ENCODE peak calls at places on chromosomes 16 and 17, in ten cellular contexts. One of them, this sample, is unnamed.

GRCh38 chr17:39739885-39740356 is 2.2 kb downstream of the GRB7 start:
- DNase-seq in sigmoid colon: no peak
- DNase-seq in lung: no peak
- DNase-seq in SK-N-SH: peak; percentile 22
- DNase-seq in A549: peak; percentile 55
- DNase-seq in uterus: no peak
- DNase-seq in CD8-positive, alpha-beta T cell: no peak
- DNase-seq in IMR-90: no peak
- DNase-seq in Peyer's patch: no peak
- DNase-seq in H9: peak; percentile 69
- DNase-seq in this sample: no peak

GRCh38 chr16:47779201-47780016 is 318.3 kb downstream of the PHKB start:
- DNase-seq in IMR-90: peak; percentile 28
- DNase-seq in Peyer's patch: no peak
- DNase-seq in SK-N-SH: no peak
- DNase-seq in A549: no peak
- DNase-seq in sigmoid colon: no peak
- DNase-seq in CD8-positive, alpha-beta T cell: no peak
- DNase-seq in lung: no peak
- DNase-seq in uterus: no peak
- DNase-seq in H9: no peak
- DNase-seq in this sample: no peak

GRCh38 chr16:11613381-11614303 is 26.9 kb upstream of the LITAF start:
- DNase-seq in SK-N-SH: no peak
- DNase-seq in IMR-90: no peak
- DNase-seq in A549: no peak
- DNase-seq in uterus: no peak
- DNase-seq in Peyer's patch: peak; percentile 78
- DNase-seq in lung: peak; percentile 71
- DNase-seq in CD8-positive, alpha-beta T cell: no peak
- DNase-seq in H9: no peak
- DNase-seq in sigmoid colon: peak; percentile 81
- DNase-seq in this sample: peak; percentile 92

GRCh38 chr17:60522889-60523626 is 3.0 kb downstream of the APPBP2 start:
- DNase-seq in lung: no peak
- DNase-seq in sigmoid colon: no peak
- DNase-seq in uterus: no peak
- DNase-seq in Peyer's patch: no peak
- DNase-seq in H9: no peak
- DNase-seq in CD8-positive, alpha-beta T cell: no peak
- DNase-seq in A549: no peak
- DNase-seq in SK-N-SH: no peak
- DNase-seq in IMR-90: no peak
- DNase-seq in this sample: no peak

GRCh38 chr16:67284699-67285646 is 5.6 kb downstream of the PLEKHG4 start:
- DNase-seq in CD8-positive, alpha-beta T cell: no peak
- DNase-seq in H9: peak; percentile 91
- DNase-seq in lung: peak; percentile 42
- DNase-seq in IMR-90: peak; percentile 12
- DNase-seq in Peyer's patch: no peak
- DNase-seq in A549: peak; percentile 61
- DNase-seq in sigmoid colon: no peak
- DNase-seq in SK-N-SH: peak; percentile 69
- DNase-seq in uterus: no peak
- DNase-seq in this sample: peak; percentile 49

GRCh38 chr17:43864161-43864706 is 17.3 kb downstream of the CD300LG start:
- DNase-seq in Peyer's patch: no peak
- DNase-seq in SK-N-SH: no peak
- DNase-seq in uterus: no peak
- DNase-seq in IMR-90: no peak
- DNase-seq in CD8-positive, alpha-beta T cell: no peak
- DNase-seq in H9: no peak
- DNase-seq in sigmoid colon: no peak
- DNase-seq in lung: no peak
- DNase-seq in A549: no peak
- DNase-seq in this sample: no peak

GRCh38 chr17:36846410-36847292 is 90.6 kb upstream of the LHX1 start:
- DNase-seq in Peyer's patch: no peak
- DNase-seq in uterus: no peak
- DNase-seq in SK-N-SH: no peak
- DNase-seq in IMR-90: no peak
- DNase-seq in lung: no peak
- DNase-seq in sigmoid colon: no peak
- DNase-seq in CD8-positive, alpha-beta T cell: no peak
- DNase-seq in H9: no peak
- DNase-seq in A549: no peak
- DNase-seq in this sample: no peak

GRCh38 chr16:57985204-57986121 is 14.5 kb upstream of the CNGB1 start:
- DNase-seq in uterus: peak; percentile 42
- DNase-seq in Peyer's patch: peak; percentile 20
- DNase-seq in IMR-90: no peak
- DNase-seq in SK-N-SH: peak; percentile 90
- DNase-seq in sigmoid colon: peak; percentile 70
- DNase-seq in H9: peak; percentile 36
- DNase-seq in A549: no peak
- DNase-seq in CD8-positive, alpha-beta T cell: no peak
- DNase-seq in lung: no peak
- DNase-seq in this sample: no peak

GRCh38 chr17:67493811-67494210 is 116.7 kb downstream of the PITPNC1 start:
- DNase-seq in IMR-90: no peak
- DNase-seq in sigmoid colon: no peak
- DNase-seq in A549: no peak
- DNase-seq in SK-N-SH: no peak
- DNase-seq in H9: peak; percentile 14
- DNase-seq in CD8-positive, alpha-beta T cell: no peak
- DNase-seq in Peyer's patch: no peak
- DNase-seq in lung: no peak
- DNase-seq in uterus: no peak
- DNase-seq in this sample: no peak

GRCh38 chr17:35084987-35085386 is 21.5 kb upstream of the RFFL start:
- DNase-seq in SK-N-SH: no peak
- DNase-seq in CD8-positive, alpha-beta T cell: no peak
- DNase-seq in sigmoid colon: no peak
- DNase-seq in A549: peak; percentile 71
- DNase-seq in Peyer's patch: no peak
- DNase-seq in H9: no peak
- DNase-seq in IMR-90: peak; percentile 72
- DNase-seq in lung: no peak
- DNase-seq in uterus: no peak
- DNase-seq in this sample: no peak

GRCh38 chr16:8863594-8864424 is 5.0 kb downstream of the CARHSP1 start:
- DNase-seq in sigmoid colon: no peak
- DNase-seq in lung: no peak
- DNase-seq in CD8-positive, alpha-beta T cell: no peak
- DNase-seq in Peyer's patch: no peak
- DNase-seq in H9: peak; percentile 69
- DNase-seq in A549: no peak
- DNase-seq in uterus: no peak
- DNase-seq in IMR-90: no peak
- DNase-seq in SK-N-SH: no peak
- DNase-seq in this sample: peak; percentile 67

GRCh38 chr16:56371383-56371937 is 53.9 kb downstream of the AMFR start:
- DNase-seq in A549: no peak
- DNase-seq in uterus: no peak
- DNase-seq in lung: no peak
- DNase-seq in H9: no peak
- DNase-seq in CD8-positive, alpha-beta T cell: no peak
- DNase-seq in sigmoid colon: no peak
- DNase-seq in Peyer's patch: no peak
- DNase-seq in SK-N-SH: no peak
- DNase-seq in IMR-90: no peak
- DNase-seq in this sample: no peak

GRCh38 chr16:21166561-21166961 is 8.1 kb downstream of the LDAF1 start:
- DNase-seq in IMR-90: peak; percentile 52
- DNase-seq in lung: no peak
- DNase-seq in Peyer's patch: no peak
- DNase-seq in A549: no peak
- DNase-seq in SK-N-SH: no peak
- DNase-seq in uterus: no peak
- DNase-seq in CD8-positive, alpha-beta T cell: no peak
- DNase-seq in sigmoid colon: no peak
- DNase-seq in H9: no peak
- DNase-seq in this sample: no peak

GRCh38 chr17:63431939-63432804 is 13.9 kb downstream of the CYB561 start:
- DNase-seq in Peyer's patch: no peak
- DNase-seq in IMR-90: peak; percentile 66
- DNase-seq in SK-N-SH: peak; percentile 92
- DNase-seq in CD8-positive, alpha-beta T cell: no peak
- DNase-seq in A549: no peak
- DNase-seq in sigmoid colon: no peak
- DNase-seq in lung: no peak
- DNase-seq in uterus: no peak
- DNase-seq in H9: no peak
- DNase-seq in this sample: peak; percentile 68

GRCh38 chr17:9432121-9432866 is 143.3 kb downstream of the STX8 start:
- DNase-seq in IMR-90: peak; percentile 30
- DNase-seq in Peyer's patch: no peak
- DNase-seq in CD8-positive, alpha-beta T cell: no peak
- DNase-seq in uterus: no peak
- DNase-seq in A549: no peak
- DNase-seq in SK-N-SH: no peak
- DNase-seq in lung: no peak
- DNase-seq in H9: no peak
- DNase-seq in sigmoid colon: no peak
- DNase-seq in this sample: no peak

GRCh38 chr17:42052478-42052877 is 2.1 kb upstream of the C17orf113 start:
- DNase-seq in CD8-positive, alpha-beta T cell: no peak
- DNase-seq in IMR-90: no peak
- DNase-seq in uterus: no peak
- DNase-seq in sigmoid colon: no peak
- DNase-seq in A549: no peak
- DNase-seq in H9: no peak
- DNase-seq in SK-N-SH: no peak
- DNase-seq in lung: no peak
- DNase-seq in Peyer's patch: no peak
- DNase-seq in this sample: no peak

GRCh38 chr16:69564845-69565610 is 738 bp upstream of the NFAT5 start:
- DNase-seq in A549: no peak
- DNase-seq in uterus: no peak
- DNase-seq in IMR-90: no peak
- DNase-seq in sigmoid colon: no peak
- DNase-seq in CD8-positive, alpha-beta T cell: no peak
- DNase-seq in SK-N-SH: no peak
- DNase-seq in H9: no peak
- DNase-seq in lung: no peak
- DNase-seq in Peyer's patch: no peak
- DNase-seq in this sample: no peak

GRCh38 chr17:17376362-17376761 is 73.2 kb downstream of the NT5M start:
- DNase-seq in sigmoid colon: no peak
- DNase-seq in A549: no peak
- DNase-seq in lung: peak; percentile 64
- DNase-seq in H9: no peak
- DNase-seq in uterus: no peak
- DNase-seq in Peyer's patch: no peak
- DNase-seq in SK-N-SH: no peak
- DNase-seq in IMR-90: peak; percentile 76
- DNase-seq in CD8-positive, alpha-beta T cell: no peak
- DNase-seq in this sample: no peak

GRCh38 chr17:50290074-50290702 is 15.9 kb downstream of the TMEM92 start:
- DNase-seq in IMR-90: peak; percentile 100
- DNase-seq in lung: peak; percentile 85
- DNase-seq in sigmoid colon: peak; percentile 94
- DNase-seq in H9: no peak
- DNase-seq in uterus: peak; percentile 95
- DNase-seq in Peyer's patch: peak; percentile 25
- DNase-seq in CD8-positive, alpha-beta T cell: no peak
- DNase-seq in A549: peak; percentile 87
- DNase-seq in SK-N-SH: no peak
- DNase-seq in this sample: peak; percentile 82

GRCh38 chr16:88754912-88755744 is 29.9 kb downstream of the PIEZO1 start:
- DNase-seq in IMR-90: peak; percentile 63
- DNase-seq in Peyer's patch: no peak
- DNase-seq in uterus: no peak
- DNase-seq in H9: peak; percentile 81
- DNase-seq in SK-N-SH: peak; percentile 84
- DNase-seq in sigmoid colon: no peak
- DNase-seq in CD8-positive, alpha-beta T cell: no peak
- DNase-seq in lung: no peak
- DNase-seq in A549: no peak
- DNase-seq in this sample: no peak
- TF ChIP-seq CTCF in IMR-90: peak; percentile 43
- TF ChIP-seq CTCF in Peyer's patch: no peak
- TF ChIP-seq CTCF in uterus: no peak
- TF ChIP-seq CTCF in H9: peak; percentile 69
- TF ChIP-seq CTCF in SK-N-SH: peak; percentile 68
- TF ChIP-seq CTCF in sigmoid colon: no peak
- TF ChIP-seq CTCF in CD8-positive, alpha-beta T cell: no peak
- TF ChIP-seq CTCF in lung: no peak
- TF ChIP-seq CTCF in A549: no peak
- TF ChIP-seq CTCF in this sample: no peak

DNA sequence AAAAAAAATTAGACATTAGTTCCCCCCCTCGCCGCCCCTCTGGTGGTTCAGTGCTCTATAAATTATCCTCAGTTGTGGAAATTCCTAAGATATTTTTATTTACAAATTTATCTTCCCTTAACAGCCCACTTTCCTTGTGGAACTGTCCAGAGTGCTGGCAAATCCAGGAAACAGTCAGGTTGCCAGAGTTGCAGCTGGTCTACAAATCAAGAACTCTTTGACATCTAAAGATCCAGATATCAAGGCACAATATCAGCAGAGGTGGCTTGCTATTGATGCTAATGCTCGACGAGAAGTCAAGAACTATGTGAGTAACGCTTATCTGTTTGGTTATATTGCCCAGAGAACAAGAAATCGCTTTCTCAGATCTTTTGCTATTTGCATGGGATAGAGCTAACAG is 2.9 kb downstream of the KPNB1 start:
- DNase-seq in Peyer's patch: no peak
- DNase-seq in uterus: no peak
- DNase-seq in SK-N-SH: no peak
- DNase-seq in A549: no peak
- DNase-seq in IMR-90: peak; percentile 13
- DNase-seq in CD8-positive, alpha-beta T cell: no peak
- DNase-seq in H9: no peak
- DNase-seq in sigmoid colon: no peak
- DNase-seq in lung: no peak
- DNase-seq in this sample: no peak
- H3K4me1 ChIP-seq in Peyer's patch: no peaks in the 10 kb centered on the region
- H3K4me1 ChIP-seq in uterus: peaks cover 13% of the 10 kb centered on the region
- H3K4me1 ChIP-seq in SK-N-SH: peaks cover 22% of the 10 kb centered on the region
- H3K4me1 ChIP-seq in A549: peaks cover 46% of the 10 kb centered on the region
- H3K4me1 ChIP-seq in IMR-90: peaks cover 5% of the 10 kb centered on the region
- H3K4me1 ChIP-seq in CD8-positive, alpha-beta T cell: peaks cover 53% of the 10 kb centered on the region
- H3K4me1 ChIP-seq in H9: no peaks in the 10 kb centered on the region
- H3K4me1 ChIP-seq in sigmoid colon: peaks cover 45% of the 10 kb centered on the region
- H3K4me1 ChIP-seq in lung: no peaks in the 10 kb centered on the region
- H3K4me1 ChIP-seq in this sample: peaks cover 15% of the 10 kb centered on the region

GRCh38 chr17:56976941-56977570 is 875 bp upstream of the SCPEP1 start:
- DNase-seq in IMR-90: no peak
- DNase-seq in SK-N-SH: no peak
- DNase-seq in CD8-positive, alpha-beta T cell: no peak
- DNase-seq in Peyer's patch: no peak
- DNase-seq in uterus: no peak
- DNase-seq in lung: no peak
- DNase-seq in H9: no peak
- DNase-seq in sigmoid colon: no peak
- DNase-seq in A549: no peak
- DNase-seq in this sample: no peak
- H3K27ac ChIP-seq in IMR-90: no peak overlapping the region
- H3K27ac ChIP-seq in SK-N-SH: no peak overlapping the region
- H3K27ac ChIP-seq in CD8-positive, alpha-beta T cell: no peak overlapping the region
- H3K27ac ChIP-seq in Peyer's patch: no peak overlapping the region
- H3K27ac ChIP-seq in uterus: no peak overlapping the region
- H3K27ac ChIP-seq in lung: no peak overlapping the region
- H3K27ac ChIP-seq in H9: no peak overlapping the region
- H3K27ac ChIP-seq in sigmoid colon: peak overlapping the region; percentile 76
- H3K27ac ChIP-seq in A549: no peak overlapping the region
- H3K27ac ChIP-seq in this sample: no peak overlapping the region

GRCh38 chr16:736936-737481 is 3.8 kb downstream of the CIAO3 start:
- DNase-seq in H9: no peak
- DNase-seq in Peyer's patch: no peak
- DNase-seq in lung: no peak
- DNase-seq in sigmoid colon: no peak
- DNase-seq in SK-N-SH: no peak
- DNase-seq in A549: no peak
- DNase-seq in CD8-positive, alpha-beta T cell: no peak
- DNase-seq in uterus: no peak
- DNase-seq in IMR-90: no peak
- DNase-seq in this sample: no peak
- TF ChIP-seq CTCF in H9: no peak
- TF ChIP-seq CTCF in Peyer's patch: no peak
- TF ChIP-seq CTCF in lung: no peak
- TF ChIP-seq CTCF in sigmoid colon: no peak
- TF ChIP-seq CTCF in SK-N-SH: no peak
- TF ChIP-seq CTCF in A549: no peak
- TF ChIP-seq CTCF in CD8-positive, alpha-beta T cell: no peak
- TF ChIP-seq CTCF in uterus: no peak
- TF ChIP-seq CTCF in IMR-90: no peak
- TF ChIP-seq CTCF in this sample: no peak

This sample was measured in colonic mucosa.